ENCODE peak calls at places on chromosomes 3 and 15, in eight cellular contexts. One of them, this sample, is unnamed.

GRCh38 chr3:12303532-12303931 is 14.7 kb downstream of the PPARG start:
- DNase-seq in A549: peak
- DNase-seq in epithelial cell of esophagus: peak
- DNase-seq in brain microvascular endothelial cell: peak
- DNase-seq in retinal pigment epithelial cell: no peak
- DNase-seq in GM10248: no peak
- DNase-seq in BE2C: no peak
- DNase-seq in colonic mucosa: no peak
- DNase-seq in this sample: peak

GRCh38 chr3:23159929-23160328 is 43.2 kb upstream of the UBE2E2 start:
- DNase-seq in GM10248: no peak
- DNase-seq in brain microvascular endothelial cell: peak
- DNase-seq in BE2C: no peak
- DNase-seq in retinal pigment epithelial cell: peak
- DNase-seq in colonic mucosa: no peak
- DNase-seq in A549: peak
- DNase-seq in epithelial cell of esophagus: peak
- DNase-seq in this sample: peak

GRCh38 chr3:54857343-54857742 is 70.5 kb downstream of the LRTM1 start:
- DNase-seq in epithelial cell of esophagus: peak
- DNase-seq in brain microvascular endothelial cell: no peak
- DNase-seq in GM10248: no peak
- DNase-seq in retinal pigment epithelial cell: peak
- DNase-seq in A549: no peak
- DNase-seq in colonic mucosa: no peak
- DNase-seq in BE2C: no peak
- DNase-seq in this sample: no peak

GRCh38 chr3:159766563-159767185 is 222.0 kb upstream of the IL12A start:
- DNase-seq in retinal pigment epithelial cell: no peak
- DNase-seq in GM10248: no peak
- DNase-seq in epithelial cell of esophagus: peak
- DNase-seq in BE2C: peak
- DNase-seq in A549: peak
- DNase-seq in brain microvascular endothelial cell: peak
- DNase-seq in colonic mucosa: no peak
- DNase-seq in this sample: peak

GRCh38 chr15:68616397-68616796 is 37.6 kb downstream of the CORO2B start:
- DNase-seq in BE2C: peak
- DNase-seq in brain microvascular endothelial cell: peak
- DNase-seq in epithelial cell of esophagus: no peak
- DNase-seq in retinal pigment epithelial cell: no peak
- DNase-seq in GM10248: no peak
- DNase-seq in A549: no peak
- DNase-seq in colonic mucosa: no peak
- DNase-seq in this sample: no peak

GRCh38 chr3:43019168-43019765 is 40.2 kb downstream of the GASK1A start:
- DNase-seq in GM10248: no peak
- DNase-seq in BE2C: no peak
- DNase-seq in epithelial cell of esophagus: no peak
- DNase-seq in A549: no peak
- DNase-seq in colonic mucosa: no peak
- DNase-seq in brain microvascular endothelial cell: no peak
- DNase-seq in retinal pigment epithelial cell: no peak
- DNase-seq in this sample: no peak

GRCh38 chr3:114746502-114746901 is 400.6 kb downstream of the ZBTB20 start:
- DNase-seq in epithelial cell of esophagus: no peak
- DNase-seq in colonic mucosa: no peak
- DNase-seq in BE2C: no peak
- DNase-seq in A549: peak
- DNase-seq in retinal pigment epithelial cell: no peak
- DNase-seq in GM10248: no peak
- DNase-seq in brain microvascular endothelial cell: no peak
- DNase-seq in this sample: no peak

GRCh38 chr3:150168694-150169093 is 198.0 kb upstream of the PFN2 start:
- DNase-seq in retinal pigment epithelial cell: no peak
- DNase-seq in colonic mucosa: no peak
- DNase-seq in brain microvascular endothelial cell: no peak
- DNase-seq in A549: no peak
- DNase-seq in epithelial cell of esophagus: no peak
- DNase-seq in GM10248: no peak
- DNase-seq in BE2C: no peak
- DNase-seq in this sample: no peak

GRCh38 chr3:145017959-145018358 is 1046.3 kb downstream of the DIPK2A start:
- DNase-seq in A549: no peak
- DNase-seq in brain microvascular endothelial cell: peak
- DNase-seq in retinal pigment epithelial cell: no peak
- DNase-seq in GM10248: no peak
- DNase-seq in epithelial cell of esophagus: no peak
- DNase-seq in BE2C: no peak
- DNase-seq in colonic mucosa: no peak
- DNase-seq in this sample: peak

GRCh38 chr3:195200010-195200822 is 70.7 kb downstream of the XXYLT1 start:
- DNase-seq in BE2C: no peak
- DNase-seq in epithelial cell of esophagus: no peak
- DNase-seq in GM10248: no peak
- DNase-seq in brain microvascular endothelial cell: no peak
- DNase-seq in A549: no peak
- DNase-seq in colonic mucosa: peak
- DNase-seq in retinal pigment epithelial cell: no peak
- DNase-seq in this sample: no peak

GRCh38 chr3:188197388-188197847 is 43.5 kb downstream of the LPP start:
- DNase-seq in colonic mucosa: no peak
- DNase-seq in retinal pigment epithelial cell: no peak
- DNase-seq in A549: no peak
- DNase-seq in brain microvascular endothelial cell: no peak
- DNase-seq in epithelial cell of esophagus: peak
- DNase-seq in GM10248: peak
- DNase-seq in BE2C: peak
- DNase-seq in this sample: peak

GRCh38 chr15:101391981-101392566 is 97.0 kb upstream of the SNRPA1 start:
- DNase-seq in GM10248: peak
- DNase-seq in epithelial cell of esophagus: no peak
- DNase-seq in colonic mucosa: no peak
- DNase-seq in BE2C: no peak
- DNase-seq in brain microvascular endothelial cell: no peak
- DNase-seq in A549: no peak
- DNase-seq in retinal pigment epithelial cell: no peak
- DNase-seq in this sample: no peak

GRCh38 chr3:127860223-127860622 is 37.9 kb upstream of the MGLL start:
- DNase-seq in colonic mucosa: no peak
- DNase-seq in A549: no peak
- DNase-seq in brain microvascular endothelial cell: no peak
- DNase-seq in retinal pigment epithelial cell: no peak
- DNase-seq in epithelial cell of esophagus: no peak
- DNase-seq in BE2C: no peak
- DNase-seq in GM10248: no peak
- DNase-seq in this sample: no peak

GRCh38 chr3:124859025-124859424 is 28.1 kb downstream of the ITGB5 start:
- DNase-seq in BE2C: no peak
- DNase-seq in colonic mucosa: no peak
- DNase-seq in retinal pigment epithelial cell: no peak
- DNase-seq in GM10248: no peak
- DNase-seq in brain microvascular endothelial cell: peak
- DNase-seq in A549: peak
- DNase-seq in epithelial cell of esophagus: peak
- DNase-seq in this sample: peak

GRCh38 chr3:129699635-129700034 is 93.2 kb upstream of the PLXND1 start:
- DNase-seq in BE2C: no peak
- DNase-seq in A549: no peak
- DNase-seq in colonic mucosa: no peak
- DNase-seq in epithelial cell of esophagus: no peak
- DNase-seq in brain microvascular endothelial cell: no peak
- DNase-seq in retinal pigment epithelial cell: no peak
- DNase-seq in GM10248: no peak
- DNase-seq in this sample: no peak

GRCh38 chr3:55718074-55718473 is 231.0 kb upstream of the WNT5A start:
- DNase-seq in colonic mucosa: no peak
- DNase-seq in A549: no peak
- DNase-seq in brain microvascular endothelial cell: no peak
- DNase-seq in BE2C: no peak
- DNase-seq in retinal pigment epithelial cell: no peak
- DNase-seq in GM10248: no peak
- DNase-seq in epithelial cell of esophagus: no peak
- DNase-seq in this sample: no peak

GRCh38 chr15:95972136-95972553 is 358.4 kb upstream of the NR2F2 start:
- DNase-seq in BE2C: no peak
- DNase-seq in epithelial cell of esophagus: peak
- DNase-seq in colonic mucosa: no peak
- DNase-seq in retinal pigment epithelial cell: no peak
- DNase-seq in A549: no peak
- DNase-seq in GM10248: no peak
- DNase-seq in brain microvascular endothelial cell: peak
- DNase-seq in this sample: peak

GRCh38 chr3:18027161-18027939 is 284.9 kb upstream of the TBC1D5 start:
- DNase-seq in colonic mucosa: no peak
- DNase-seq in BE2C: no peak
- DNase-seq in A549: no peak
- DNase-seq in epithelial cell of esophagus: no peak
- DNase-seq in GM10248: no peak
- DNase-seq in retinal pigment epithelial cell: no peak
- DNase-seq in brain microvascular endothelial cell: peak
- DNase-seq in this sample: peak

GRCh38 chr3:23859012-23859743 is 53.4 kb downstream of the UBE2E1 start:
- DNase-seq in colonic mucosa: no peak
- DNase-seq in epithelial cell of esophagus: peak
- DNase-seq in brain microvascular endothelial cell: no peak
- DNase-seq in GM10248: no peak
- DNase-seq in A549: no peak
- DNase-seq in retinal pigment epithelial cell: no peak
- DNase-seq in BE2C: no peak
- DNase-seq in this sample: no peak

GRCh38 chr3:186386883-186387560 is 25.0 kb upstream of the DGKG start:
- DNase-seq in retinal pigment epithelial cell: no peak
- DNase-seq in BE2C: no peak
- DNase-seq in colonic mucosa: no peak
- DNase-seq in epithelial cell of esophagus: peak
- DNase-seq in brain microvascular endothelial cell: no peak
- DNase-seq in A549: no peak
- DNase-seq in GM10248: no peak
- DNase-seq in this sample: no peak
- TF ChIP-seq CTCF in retinal pigment epithelial cell: no peak
- TF ChIP-seq CTCF in BE2C: no peak
- TF ChIP-seq CTCF in colonic mucosa: no peak
- TF ChIP-seq CTCF in epithelial cell of esophagus: no peak
- TF ChIP-seq CTCF in brain microvascular endothelial cell: no peak
- TF ChIP-seq CTCF in A549: no peak
- TF ChIP-seq CTCF in GM10248: no peak
- TF ChIP-seq CTCF in this sample: no peak

DNA sequence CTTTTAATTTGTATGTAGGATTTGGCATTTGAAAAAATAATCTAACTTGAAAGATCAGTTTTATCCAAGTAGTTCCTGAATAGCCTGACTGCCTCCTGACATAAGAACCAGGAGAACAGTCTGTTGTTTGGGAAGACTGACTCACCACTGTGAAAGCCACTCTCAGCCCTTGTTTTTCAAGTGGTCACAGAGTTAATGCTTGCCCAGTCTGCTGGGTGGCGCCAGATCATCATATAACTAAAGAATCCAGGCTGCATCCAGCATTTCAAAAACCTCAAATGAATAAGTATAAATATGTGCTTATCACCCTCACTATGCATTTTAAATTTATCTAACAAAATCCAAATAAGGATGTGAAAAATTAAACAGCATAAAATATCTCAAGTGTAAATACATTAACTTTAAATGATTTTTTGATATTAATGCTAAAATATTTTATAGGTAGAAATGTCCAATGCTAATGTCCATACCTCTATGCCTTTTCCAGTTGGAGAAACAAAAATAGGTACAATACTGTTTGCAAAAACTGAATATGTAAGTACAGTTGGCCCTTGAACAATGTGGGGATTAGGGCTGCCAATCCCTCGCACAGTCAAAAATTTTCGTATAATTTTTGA is 26.9 kb upstream of the ZBBX start:
- DNase-seq in brain microvascular endothelial cell: peak
- DNase-seq in colonic mucosa: no peak
- DNase-seq in epithelial cell of esophagus: peak
- DNase-seq in A549: peak
- DNase-seq in GM10248: peak
- DNase-seq in retinal pigment epithelial cell: peak
- DNase-seq in BE2C: peak
- DNase-seq in this sample: peak
- TF ChIP-seq CTCF in brain microvascular endothelial cell: peak
- TF ChIP-seq CTCF in colonic mucosa: no peak
- TF ChIP-seq CTCF in epithelial cell of esophagus: peak
- TF ChIP-seq CTCF in A549: peak
- TF ChIP-seq CTCF in GM10248: peak
- TF ChIP-seq CTCF in retinal pigment epithelial cell: peak
- TF ChIP-seq CTCF in BE2C: peak
- TF ChIP-seq CTCF in this sample: peak

DNA sequence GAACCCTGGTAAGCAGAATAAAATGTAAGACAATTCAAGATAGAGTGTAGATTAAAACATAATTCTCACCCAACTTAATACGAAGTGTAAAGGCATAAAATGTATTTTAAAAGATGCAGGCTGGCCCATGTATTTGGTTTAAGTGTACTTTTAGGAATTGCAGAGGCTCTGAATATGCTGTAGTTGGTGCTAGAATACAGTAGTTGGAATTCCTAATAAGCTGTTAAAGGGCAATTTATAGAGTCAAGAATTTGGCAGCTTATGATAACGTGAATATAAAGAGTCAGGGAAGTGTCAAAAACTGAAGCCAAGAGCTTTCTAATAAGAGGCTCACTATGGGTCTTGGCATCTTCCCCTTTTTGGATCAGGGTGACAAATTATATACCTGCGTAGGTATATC is 36.5 kb downstream of the ADAMTS9 start:
- DNase-seq in epithelial cell of esophagus: no peak
- DNase-seq in GM10248: no peak
- DNase-seq in brain microvascular endothelial cell: no peak
- DNase-seq in BE2C: no peak
- DNase-seq in A549: no peak
- DNase-seq in colonic mucosa: no peak
- DNase-seq in retinal pigment epithelial cell: no peak
- DNase-seq in this sample: no peak
- TF ChIP-seq CTCF in epithelial cell of esophagus: no peak
- TF ChIP-seq CTCF in GM10248: no peak
- TF ChIP-seq CTCF in brain microvascular endothelial cell: no peak
- TF ChIP-seq CTCF in BE2C: no peak
- TF ChIP-seq CTCF in A549: no peak
- TF ChIP-seq CTCF in colonic mucosa: no peak
- TF ChIP-seq CTCF in retinal pigment epithelial cell: peak
- TF ChIP-seq CTCF in this sample: no peak

DNA sequence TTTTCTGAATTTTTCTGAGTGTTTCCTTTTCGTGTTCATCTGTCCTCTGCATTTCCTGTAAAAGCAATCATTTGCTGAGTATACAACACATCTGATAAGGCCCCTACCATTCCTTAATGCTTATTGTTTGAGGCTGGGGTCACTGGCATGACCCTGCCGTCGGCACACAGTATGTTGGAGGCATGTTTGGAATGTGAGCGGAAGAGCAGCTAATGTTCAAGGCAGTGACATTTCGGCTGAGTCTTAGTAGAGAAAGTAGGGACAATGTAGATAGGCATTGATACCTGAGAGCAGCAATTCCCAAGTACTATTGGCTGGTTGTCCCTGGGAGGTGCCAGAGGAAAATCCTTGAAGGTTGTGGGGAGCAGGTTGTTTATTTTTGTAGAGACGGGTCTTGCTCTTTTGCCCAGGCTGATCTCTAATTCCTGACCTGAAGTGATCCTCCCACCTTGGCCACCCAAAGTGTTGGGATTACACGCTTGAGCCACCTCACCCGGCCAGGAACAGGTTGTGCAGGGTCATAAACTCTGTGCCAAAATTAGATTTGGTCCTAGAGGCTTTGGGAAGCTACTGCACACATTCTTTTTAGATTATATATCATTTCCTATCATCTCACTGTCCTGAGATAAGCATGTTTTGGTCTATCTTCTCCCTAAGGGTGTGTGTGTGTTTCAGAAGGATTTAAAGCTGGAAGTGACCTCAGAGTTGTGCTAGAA is 13.5 kb downstream of the PTPN23 start:
- DNase-seq in brain microvascular endothelial cell: peak
- DNase-seq in GM10248: no peak
- DNase-seq in colonic mucosa: no peak
- DNase-seq in A549: no peak
- DNase-seq in epithelial cell of esophagus: no peak
- DNase-seq in retinal pigment epithelial cell: peak
- DNase-seq in BE2C: no peak
- DNase-seq in this sample: no peak
- TF ChIP-seq CTCF in brain microvascular endothelial cell: no peak
- TF ChIP-seq CTCF in GM10248: no peak
- TF ChIP-seq CTCF in colonic mucosa: no peak
- TF ChIP-seq CTCF in A549: no peak
- TF ChIP-seq CTCF in epithelial cell of esophagus: peak
- TF ChIP-seq CTCF in retinal pigment epithelial cell: no peak
- TF ChIP-seq CTCF in BE2C: no peak
- TF ChIP-seq CTCF in this sample: no peak